ENCODE peak calls at places on chromosomes 6 and 20, in four cellular contexts. I is body of pancreas, D is RWPE1, L is brain microvascular endothelial cell. M is an unnamed sample.

GRCh38 chr6:148967546-148967945 is 220.7 kb downstream of the UST start:
- DNase-seq in I (no peak), D (no peak), L (no peak), M (no peak)

GRCh38 chr20:61176874-61177273 is 75.2 kb upstream of the CDH4 start:
- DNase-seq in I (no peak), D (no peak), L (no peak), M (no peak)

GRCh38 chr20:29497261-29497671 is 1760.2 kb upstream of the DEFB115 start:
- DNase-seq in I (no peak), D (no peak), L (no peak), M (no peak)

GRCh38 chr6:73088138-73088813 is 137.0 kb downstream of the KHDC1L start:
- DNase-seq in I (no peak), D (no peak), L (no peak), M (no peak)

GRCh38 chr6:30263734-30264133 is 50.5 kb upstream of the TRIM26 start:
- DNase-seq in I (no peak), D (peak), L (peak), M (peak)

GRCh38 chr6:152952866-152953509 is 29.9 kb downstream of the FBXO5 start:
- DNase-seq in I (no peak), D (peak), L (peak), M (peak)

GRCh38 chr6:138428943-138429616 is 25.1 kb downstream of the HEBP2 start:
- DNase-seq in I (no peak), D (peak), L (peak), M (peak)

GRCh38 chr6:18368277-18369105 is 18.7 kb upstream of the RNF144B start:
- DNase-seq in I (no peak), D (no peak), L (no peak), M (no peak)

GRCh38 chr6:16334671-16335070 is 96.3 kb downstream of the GMPR start:
- DNase-seq in I (no peak), D (peak), L (peak), M (peak)

GRCh38 chr20:25567286-25567685 is 18.0 kb downstream of the NINL start:
- DNase-seq in I (no peak), D (no peak), L (no peak), M (no peak)

GRCh38 chr6:90413867-90414266 is 117.2 kb upstream of the BACH2 start:
- DNase-seq in I (no peak), D (no peak), L (no peak), M (no peak)

GRCh38 chr6:152642578-152643375 is 5.6 kb upstream of the SYNE1 start:
- DNase-seq in I (peak), D (peak), L (peak), M (peak)

GRCh38 chr6:36823421-36824096 is 15.7 kb downstream of the CPNE5 start:
- DNase-seq in I (no peak), D (no peak), L (no peak), M (no peak)

GRCh38 chr20:59600472-59600871 is 3.9 kb upstream of the PHACTR3 start:
- DNase-seq in I (no peak), D (no peak), L (no peak), M (no peak)

GRCh38 chr6:54262499-54262898 is 45.7 kb upstream of the TINAG start:
- DNase-seq in I (no peak), D (no peak), L (no peak), M (no peak)

GRCh38 chr6:54264581-54265272 is 43.5 kb upstream of the TINAG start:
- DNase-seq in I (no peak), D (no peak), L (no peak), M (no peak)

GRCh38 chr6:54267798-54268197 is 40.4 kb upstream of the TINAG start:
- DNase-seq in I (peak), D (peak), L (peak), M (peak)

GRCh38 chr6:54262956-54263355 is 45.3 kb upstream of the TINAG start:
- DNase-seq in I (no peak), D (no peak), L (no peak), M (no peak)

DNA sequence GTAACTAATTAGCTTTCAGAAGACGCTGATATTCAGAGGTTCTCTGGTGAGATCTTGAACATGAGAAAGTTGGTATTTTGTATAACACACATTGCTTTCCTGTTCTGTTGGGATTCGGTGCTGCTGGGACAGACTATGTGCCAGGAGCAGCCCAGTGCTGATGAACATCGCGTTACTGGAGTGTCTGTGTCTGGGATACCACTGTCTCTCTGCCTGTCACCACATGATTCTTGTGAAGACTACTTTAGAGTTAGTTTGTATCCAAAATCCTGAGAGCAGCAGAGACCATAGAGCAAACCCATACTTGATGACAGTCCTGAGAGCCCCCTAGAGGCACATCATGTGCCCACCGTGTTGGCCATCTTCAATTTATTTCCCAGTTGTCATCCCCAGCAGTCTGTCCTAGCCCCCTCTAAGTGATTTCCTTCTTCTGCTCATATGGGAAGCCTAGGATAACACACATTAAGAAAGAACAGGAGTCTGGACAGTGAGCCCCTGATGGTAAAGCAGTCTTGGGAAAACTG is 41.8 kb upstream of the TINAG start:
- DNase-seq in I (no peak), D (no peak), L (no peak), M (no peak)
- TF ChIP-seq CTCF in I (no peak), D (no peak), L (peak), M (peak)

DNA sequence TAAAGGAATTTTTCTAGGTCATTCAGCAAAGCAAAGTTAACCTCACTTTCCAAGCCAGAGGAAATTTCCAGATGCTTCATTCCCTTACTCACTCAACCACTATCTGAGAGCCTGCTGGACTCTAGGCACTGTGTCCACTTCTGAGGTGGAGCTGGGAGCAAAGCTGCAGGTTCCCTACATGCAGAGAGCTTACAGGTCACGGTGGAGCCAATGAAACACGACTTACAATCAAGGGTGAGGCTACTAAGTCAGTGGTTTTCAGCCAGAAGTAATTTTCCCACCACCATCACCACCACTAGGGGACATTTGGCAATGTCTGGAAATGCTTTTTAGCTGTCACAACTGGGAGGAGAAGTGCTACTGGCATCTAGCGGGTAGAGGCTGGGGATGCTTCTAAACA is 34.5 kb upstream of the TSHZ2 start:
- DNase-seq in I (no peak), D (no peak), L (no peak), M (no peak)
- TF ChIP-seq CTCF in I (no peak), D (no peak), L (no peak), M (no peak)

GRCh38 chr6:126805861-126806260 is 312.6 kb upstream of the RSPO3 start:
- DNase-seq in I (no peak), D (no peak), L (no peak), M (no peak)

GRCh38 chr6:126803769-126804168 is 314.7 kb upstream of the RSPO3 start:
- DNase-seq in I (no peak), D (no peak), L (no peak), M (no peak)

DNA sequence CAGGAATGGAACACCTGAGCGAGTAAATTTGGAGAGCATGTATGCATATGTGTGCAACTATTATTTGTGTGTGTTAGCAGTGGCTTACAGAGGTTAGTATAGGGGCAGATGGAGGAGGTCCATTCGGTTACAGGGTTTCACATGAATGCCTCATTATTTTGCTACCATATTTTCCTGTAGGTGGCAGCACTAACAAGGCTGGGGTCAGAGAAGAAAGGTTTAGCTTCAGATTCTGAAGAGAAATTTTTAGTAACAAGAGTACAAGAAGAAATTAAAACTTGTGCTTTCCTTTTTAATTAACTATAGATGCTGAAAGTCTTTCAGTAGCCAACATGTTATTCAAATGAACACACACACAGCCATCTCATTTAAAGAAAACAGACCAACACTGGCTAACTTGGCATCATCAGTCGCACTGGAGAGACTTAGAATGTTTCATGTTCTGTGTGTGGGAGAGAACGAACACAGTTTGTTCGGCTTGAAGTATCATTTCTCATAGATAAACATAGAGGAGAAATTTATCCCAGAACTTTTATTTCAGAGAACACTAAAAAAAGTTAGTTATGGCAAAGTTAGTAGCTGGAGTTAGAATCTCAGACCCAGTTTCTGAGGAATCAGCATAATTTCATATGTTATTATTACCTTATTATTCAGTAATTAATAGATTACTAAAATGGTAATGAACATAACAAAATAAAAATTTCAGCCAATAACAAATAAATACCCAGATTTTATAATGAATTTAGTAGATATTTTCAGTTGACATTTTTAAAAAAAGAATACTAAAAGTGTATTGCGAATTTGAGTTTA is 314.0 kb upstream of the RSPO3 start:
- DNase-seq in I (peak), D (peak), L (peak), M (peak)
- TF ChIP-seq CTCF in I (peak), D (peak), L (peak), M (peak)

DNA sequence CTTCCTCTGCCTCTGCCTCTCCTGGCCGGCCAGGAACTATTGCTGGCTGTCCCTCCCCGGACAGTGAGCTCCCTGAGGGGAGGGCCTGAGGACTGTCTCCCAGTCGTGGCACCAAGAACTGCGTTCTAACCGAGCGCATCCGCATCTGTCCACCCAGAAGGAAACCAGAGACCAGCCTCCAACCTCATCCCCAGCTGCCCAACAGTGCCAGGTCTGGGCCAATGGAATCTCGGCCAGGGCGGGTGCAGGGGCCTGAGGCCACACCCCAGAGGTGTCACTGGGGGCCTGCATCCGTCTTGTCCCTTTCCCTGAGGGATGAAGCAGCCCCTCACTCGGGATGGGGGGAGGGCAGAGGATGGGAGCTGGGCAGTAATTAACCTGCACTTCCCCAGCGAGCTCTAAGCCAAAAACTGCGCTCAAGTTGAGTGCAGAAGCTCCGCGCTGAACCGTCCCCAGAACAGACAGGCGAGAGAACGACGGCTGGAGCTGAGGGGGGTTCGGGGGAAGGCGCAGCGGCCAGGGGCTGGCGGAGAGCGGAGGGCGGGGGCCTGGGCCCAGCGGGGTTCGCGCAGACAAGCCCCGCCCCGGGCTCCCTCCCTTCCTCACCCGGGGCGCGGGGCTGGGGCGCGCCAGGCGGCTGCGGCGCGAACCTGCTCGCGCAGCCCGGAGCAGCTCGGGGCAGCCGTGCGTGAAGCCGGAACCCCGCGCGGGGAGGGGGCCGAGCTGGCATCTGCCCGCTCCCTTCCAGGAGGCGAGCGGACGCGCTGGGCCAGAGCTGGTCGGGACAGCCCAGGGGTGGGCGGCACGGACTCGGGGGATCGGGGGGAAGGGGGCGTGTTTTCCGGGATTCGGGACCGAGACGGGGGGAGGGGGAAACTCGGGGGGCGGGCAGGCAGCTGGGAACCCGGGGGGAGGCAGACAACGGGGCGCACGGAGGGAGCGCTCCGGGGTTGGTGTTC is 1.4 kb downstream of the TFEB start:
- DNase-seq in I (peak), D (peak), L (peak), M (peak)
- TF ChIP-seq CTCF in I (no peak), D (no peak), L (no peak), M (no peak)

DNA sequence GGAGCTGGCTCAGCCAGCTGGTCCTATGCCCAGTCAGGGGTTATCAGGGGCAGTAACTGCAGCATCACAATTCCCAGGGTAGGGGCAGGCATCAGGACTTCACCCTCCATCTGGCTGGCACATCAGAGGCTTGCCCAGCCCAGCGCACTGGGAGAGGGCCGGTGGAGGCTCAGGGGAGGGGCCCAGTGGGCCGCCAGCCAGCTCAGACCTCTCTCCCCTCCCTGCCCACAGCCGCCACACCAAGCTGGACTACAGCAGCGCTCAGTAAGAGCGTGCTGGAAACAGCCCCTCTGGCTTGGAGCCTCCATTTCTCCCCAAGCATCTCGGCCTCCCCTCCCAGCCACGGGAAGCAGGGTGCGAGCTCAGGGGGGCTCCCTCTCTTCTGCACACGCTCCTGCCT is 22.0 kb downstream of the ADA start:
- DNase-seq in I (no peak), D (no peak), L (no peak), M (no peak)
- TF ChIP-seq CTCF in I (no peak), D (no peak), L (no peak), M (no peak)

GRCh38 chr6:142155895-142156757 is 9.1 kb downstream of the VTA1 start:
- DNase-seq in I (no peak), D (peak), L (no peak), M (no peak)
- TF ChIP-seq CTCF in I (no peak), D (peak), L (no peak), M (peak)

GRCh38 chr6:4598384-4598783 is 177.8 kb upstream of the CDYL start:
- DNase-seq in I (no peak), D (no peak), L (no peak), M (no peak)
- TF ChIP-seq CTCF in I (no peak), D (no peak), L (no peak), M (no peak)

GRCh38 chr20:909641-910040 is 6.5 kb downstream of the ANGPT4 start:
- DNase-seq in I (no peak), D (no peak), L (no peak), M (no peak)
- TF ChIP-seq CTCF in I (no peak), D (no peak), L (no peak), M (no peak)

GRCh38 chr20:36479938-36480337 is 61.4 kb upstream of the MYL9 start:
- DNase-seq in I (no peak), D (no peak), L (no peak), M (no peak)
- TF ChIP-seq CTCF in I (no peak), D (no peak), L (peak), M (peak)

DNA sequence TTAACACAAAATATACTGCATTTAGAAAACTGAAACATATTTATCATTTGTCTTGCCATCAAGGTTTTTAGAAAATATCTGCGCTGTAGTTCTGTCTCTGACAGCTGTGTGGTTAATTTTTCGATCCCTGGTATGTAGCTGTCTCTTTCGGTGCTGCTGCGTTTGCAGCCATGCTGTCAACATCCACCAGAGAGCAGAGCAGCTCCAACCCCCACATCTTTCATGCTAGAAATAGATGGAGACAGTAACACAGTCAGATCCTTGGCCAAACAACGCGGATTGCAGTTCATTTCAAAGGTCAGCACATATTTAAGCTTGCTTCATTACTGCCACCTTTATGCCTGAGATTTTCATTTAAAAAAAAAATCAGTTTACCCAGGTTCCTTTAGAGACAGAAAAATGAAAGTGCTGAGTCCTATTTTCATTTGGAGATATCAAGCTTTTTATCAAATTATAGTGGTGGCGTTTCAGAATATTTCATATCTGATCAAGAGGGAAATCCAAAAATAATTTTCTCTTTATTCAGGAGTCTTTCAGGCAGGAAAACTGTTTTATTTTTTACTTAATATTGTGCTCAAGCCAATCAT is 157.7 kb upstream of the MMS22L start:
- DNase-seq in I (no peak), D (no peak), L (peak), M (peak)
- TF ChIP-seq CTCF in I (no peak), D (peak), L (peak), M (peak)

M was measured in HFFc6.